ENCODE peak calls at places on chromosomes 13 and 19, in nine cellular contexts. Q, C, M, H, A, L, Y, R and E are unnamed samples.

GRCh38 chr13:25372275-25373081 is 704 bp downstream of the ATP8A2 start:
- DNase-seq in H (no peak), L (no peak), C (no peak), Q (peak), Y (no peak), M (peak), A (no peak), R (peak), E (no peak)

GRCh38 chr19:39926170-39926755 is 8.2 kb downstream of the FCGBP start:
- DNase-seq in C (no peak), A (no peak), L (no peak), H (no peak), Q (no peak), R (no peak), M (no peak), Y (no peak), E (no peak)

GRCh38 chr19:55210120-55210493 is 806 bp upstream of the PTPRH start:
- DNase-seq in R (no peak), L (no peak), M (no peak), A (no peak), Q (no peak), Y (no peak), H (no peak), C (no peak), E (no peak)

GRCh38 chr13:75908137-75908536 is 272.0 kb downstream of the LMO7 start:
- DNase-seq in C (peak), M (no peak), Y (no peak), L (no peak), R (no peak), A (no peak), H (no peak), Q (no peak), E (no peak)

GRCh38 chr13:39448831-39449230 is 154.2 kb downstream of the LHFPL6 start:
- DNase-seq in H (no peak), C (no peak), Q (no peak), M (no peak), R (no peak), L (no peak), Y (no peak), A (no peak), E (no peak)

GRCh38 chr19:48970923-48971395 is 5.8 kb downstream of the FTL start:
- DNase-seq in R (peak), M (peak), A (peak), H (no peak), Y (peak), L (peak), C (peak), Q (peak), E (peak)

GRCh38 chr13:50766043-50766442 is 77.4 kb downstream of the DLEU7 start:
- DNase-seq in M (no peak), Q (no peak), R (no peak), A (no peak), Y (no peak), L (peak), H (no peak), C (no peak), E (no peak)

GRCh38 chr13:30047154-30047874 is 196.9 kb upstream of the UBL3 start:
- DNase-seq in R (no peak), A (no peak), H (no peak), Y (no peak), M (no peak), Q (no peak), C (no peak), L (no peak), E (no peak)

GRCh38 chr19:49684251-49684982 is 5.0 kb upstream of the ADM5 start:
- DNase-seq in H (no peak), A (no peak), L (no peak), M (no peak), C (no peak), Y (no peak), Q (no peak), R (peak), E (no peak)

GRCh38 chr19:7196721-7197168 is 97.5 kb downstream of the INSR start:
- DNase-seq in L (no peak), C (no peak), M (no peak), A (no peak), Y (no peak), R (no peak), Q (no peak), H (no peak), E (peak)

GRCh38 chr13:48908381-48909087 is 67.2 kb upstream of the FNDC3A start:
- DNase-seq in Y (no peak), M (no peak), R (no peak), L (no peak), Q (no peak), H (no peak), A (no peak), C (no peak), E (no peak)